ENCODE peak calls at places on chromosomes 7 and 10, in seven cellular contexts. N is Panc1, C is spleen, Z is GM23338, G is breast epithelium, F is stomach, J is HCT116. U is an unnamed sample.

GRCh38 chr7:42858570-42858969 is 53.3 kb downstream of the C7orf25 start:
- DNase-seq in N (no peak), C (no peak), Z (no peak), G (no peak), F (no peak), J (no peak), U (no peak)

GRCh38 chr7:146116452-146117219 is at the start of gene CNTNAP2:
- DNase-seq in N (no peak), C (peak), Z (peak), G (no peak), F (no peak), J (no peak), U (no peak)

GRCh38 chr7:123999698-124000097 is 33.2 kb downstream of the TMEM229A start:
- DNase-seq in N (no peak), C (no peak), Z (no peak), G (no peak), F (no peak), J (no peak), U (no peak)

GRCh38 chr7:50353201-50353600 is 48.7 kb downstream of the IKZF1 start:
- DNase-seq in N (no peak), C (no peak), Z (no peak), G (no peak), F (no peak), J (no peak), U (no peak)

GRCh38 chr7:88789480-88790064 is 6.0 kb downstream of the TEX47 start:
- DNase-seq in N (peak), C (no peak), Z (peak), G (no peak), F (no peak), J (peak), U (no peak)

GRCh38 chr10:129877773-129878371 is 86.2 kb downstream of the EBF3 start:
- DNase-seq in N (peak), C (no peak), Z (peak), G (no peak), F (no peak), J (no peak), U (no peak)

GRCh38 chr7:42198974-42199668 is 37.9 kb downstream of the GLI3 start:
- DNase-seq in N (no peak), C (no peak), Z (no peak), G (no peak), F (no peak), J (no peak), U (no peak)

GRCh38 chr10:1201010-1201807 is 145.0 kb downstream of the WDR37 start:
- DNase-seq in N (no peak), C (no peak), Z (no peak), G (no peak), F (no peak), J (no peak), U (no peak)

GRCh38 chr10:3749597-3750351 is 35.2 kb downstream of the KLF6 start:
- DNase-seq in N (no peak), C (no peak), Z (no peak), G (no peak), F (no peak), J (no peak), U (no peak)

GRCh38 chr7:31058122-31058521 is 6.0 kb downstream of the ADCYAP1R1 start:
- DNase-seq in N (no peak), C (no peak), Z (no peak), G (no peak), F (no peak), J (no peak), U (no peak)

GRCh38 chr10:113087082-113088029 is 137.3 kb downstream of the TCF7L2 start:
- DNase-seq in N (peak), C (no peak), Z (peak), G (no peak), F (peak), J (peak), U (no peak)

GRCh38 chr10:48541144-48541795 is 63.6 kb downstream of the ARHGAP22 start:
- DNase-seq in N (no peak), C (no peak), Z (no peak), G (no peak), F (peak), J (no peak), U (no peak)

GRCh38 chr10:118922972-118923371 is 106.5 kb upstream of the NANOS1 start:
- DNase-seq in N (no peak), C (no peak), Z (no peak), G (no peak), F (no peak), J (no peak), U (no peak)

GRCh38 chr7:129855234-129855673 is 97.5 kb downstream of the UBE2H start:
- DNase-seq in N (no peak), C (no peak), Z (no peak), G (no peak), F (no peak), J (no peak), U (no peak)

GRCh38 chr7:140214075-140214684 is 37.4 kb upstream of the KDM7A start:
- DNase-seq in N (no peak), C (no peak), Z (no peak), G (no peak), F (peak), J (no peak), U (no peak)

GRCh38 chr10:60434418-60435046 is 44.9 kb upstream of the ANK3 start:
- DNase-seq in N (peak), C (no peak), Z (peak), G (no peak), F (no peak), J (peak), U (no peak)

GRCh38 chr10:121851791-121852190 is 76.0 kb downstream of the ATE1 start:
- DNase-seq in N (no peak), C (no peak), Z (peak), G (no peak), F (no peak), J (no peak), U (no peak)

GRCh38 chr10:102718220-102718619 is 3.8 kb downstream of the SFXN2 start:
- DNase-seq in N (no peak), C (no peak), Z (peak), G (no peak), F (no peak), J (no peak), U (no peak)

GRCh38 chr7:94375167-94375566 is 19.5 kb upstream of the COL1A2 start:
- DNase-seq in N (no peak), C (no peak), Z (peak), G (no peak), F (no peak), J (no peak), U (no peak)

GRCh38 chr10:88897019-88897853 is 17.2 kb downstream of the STAMBPL1 start:
- DNase-seq in N (no peak), C (no peak), Z (no peak), G (no peak), F (no peak), J (peak), U (no peak)

GRCh38 chr7:91784469-91784868 is 96.0 kb downstream of the MTERF1 start:
- DNase-seq in N (no peak), C (no peak), Z (no peak), G (no peak), F (no peak), J (peak), U (no peak)

GRCh38 chr10:97726636-97727178 is 10.2 kb upstream of the ZFYVE27 start:
- DNase-seq in N (peak), C (peak), Z (peak), G (no peak), F (no peak), J (no peak), U (no peak)

GRCh38 chr10:21502371-21502765 is 23.1 kb downstream of the SKIDA1 start:
- DNase-seq in N (no peak), C (no peak), Z (no peak), G (no peak), F (no peak), J (no peak), U (no peak)

GRCh38 chr10:32418572-32418971 is 27.4 kb upstream of the CCDC7 start:
- DNase-seq in N (no peak), C (no peak), Z (no peak), G (no peak), F (no peak), J (no peak), U (no peak)

GRCh38 chr7:37578350-37578749 is 105.2 kb upstream of the GPR141 start:
- DNase-seq in N (no peak), C (no peak), Z (no peak), G (no peak), F (no peak), J (no peak), U (no peak)

GRCh38 chr7:45229130-45229920 is 71.7 kb downstream of the RAMP3 start:
- DNase-seq in N (no peak), C (no peak), Z (no peak), G (no peak), F (no peak), J (no peak), U (no peak)

GRCh38 chr7:135979674-135980660 is 2.8 kb upstream of the MTPN start:
- DNase-seq in N (no peak), C (no peak), Z (no peak), G (no peak), F (no peak), J (no peak), U (no peak)

GRCh38 chr10:118669020-118669766 is 73.7 kb upstream of the PRLHR start:
- DNase-seq in N (no peak), C (no peak), Z (no peak), G (no peak), F (no peak), J (no peak), U (no peak)

GRCh38 chr10:35075228-35075627 is 14.9 kb downstream of the CUL2 start:
- DNase-seq in N (no peak), C (no peak), Z (no peak), G (no peak), F (no peak), J (no peak), U (no peak)

GRCh38 chr10:26335574-26336093 is 102.5 kb upstream of the APBB1IP start:
- DNase-seq in N (no peak), C (no peak), Z (no peak), G (no peak), F (no peak), J (no peak), U (no peak)

GRCh38 chr7:82131224-82131623 is 312.4 kb downstream of the CACNA2D1 start:
- DNase-seq in N (no peak), C (no peak), Z (no peak), G (no peak), F (no peak), J (no peak), U (no peak)

GRCh38 chr10:132981746-132982145 is 39.4 kb upstream of the CFAP46 start:
- DNase-seq in N (no peak), C (peak), Z (no peak), G (no peak), F (no peak), J (no peak), U (no peak)

DNA sequence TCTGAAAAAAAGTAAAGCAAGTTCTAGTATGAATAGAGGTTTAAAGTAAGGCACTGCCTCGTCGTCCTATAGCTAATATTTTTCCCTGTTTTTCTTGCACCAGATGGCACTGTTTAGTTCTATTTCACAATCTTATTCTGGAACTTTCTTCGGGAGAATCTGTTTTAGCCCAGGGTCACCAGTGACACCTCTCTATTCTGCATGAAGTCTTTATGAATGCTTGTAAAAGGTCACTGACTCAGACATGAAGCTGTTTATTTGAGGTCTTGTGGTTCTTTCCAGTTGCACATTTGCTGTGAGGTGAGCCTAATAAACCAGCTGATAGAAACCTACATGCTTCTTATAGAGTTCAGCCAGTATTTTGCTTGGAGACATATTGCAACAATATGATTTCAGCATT is 444.3 kb downstream of the AUTS2 start:
- DNase-seq in N (no peak), C (no peak), Z (no peak), G (no peak), F (no peak), J (no peak), U (no peak)
- TF ChIP-seq POLR2AphosphoS5 in N (no peak), C (no peak), Z (no peak), G (no peak), F (no peak), J (no peak), U (no peak)

DNA sequence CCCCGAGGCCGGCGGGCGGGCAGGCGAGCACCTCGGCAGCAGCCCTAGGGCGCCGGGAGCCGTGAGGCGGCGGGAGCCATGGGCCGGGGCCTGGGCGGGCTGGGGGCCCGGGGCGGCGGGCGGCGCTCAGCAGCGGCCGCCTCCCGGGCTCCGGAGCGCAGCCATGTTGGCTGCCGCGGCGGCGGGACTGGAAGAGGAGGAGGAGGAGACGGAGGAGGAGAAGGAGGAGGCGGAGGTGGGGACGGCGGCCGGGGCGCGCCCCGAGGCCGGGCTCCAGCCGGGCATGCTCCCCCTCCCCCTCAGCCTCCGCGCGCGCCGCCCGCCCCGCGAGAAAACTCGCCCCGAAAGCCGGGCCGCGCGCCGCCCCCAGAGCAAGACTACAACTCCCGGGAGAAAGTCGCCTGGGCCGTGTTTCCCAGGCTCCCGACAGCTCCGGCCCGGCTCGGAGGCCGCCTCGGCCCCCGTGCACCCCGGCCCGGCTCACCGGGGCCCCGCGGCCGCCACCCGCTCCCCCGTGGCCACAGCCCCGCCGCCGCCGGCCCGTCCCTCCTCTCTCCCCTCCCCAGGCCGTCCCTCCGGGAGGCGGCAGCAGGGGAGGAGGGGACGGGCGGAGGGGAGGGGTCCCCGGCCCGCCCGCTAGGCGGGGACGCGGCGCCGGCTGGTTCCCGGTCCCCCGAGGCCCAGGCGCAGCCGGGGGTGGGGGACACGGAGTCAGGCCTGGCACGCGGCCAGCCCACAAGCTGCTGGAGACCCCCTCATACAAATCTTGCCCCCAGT is at the start of gene DLG5:
- DNase-seq in N (no peak), C (peak), Z (peak), G (peak), F (peak), J (no peak), U (peak)
- TF ChIP-seq POLR2AphosphoS5 in N (peak), C (no peak), Z (peak), G (no peak), F (no peak), J (peak), U (no peak)

DNA sequence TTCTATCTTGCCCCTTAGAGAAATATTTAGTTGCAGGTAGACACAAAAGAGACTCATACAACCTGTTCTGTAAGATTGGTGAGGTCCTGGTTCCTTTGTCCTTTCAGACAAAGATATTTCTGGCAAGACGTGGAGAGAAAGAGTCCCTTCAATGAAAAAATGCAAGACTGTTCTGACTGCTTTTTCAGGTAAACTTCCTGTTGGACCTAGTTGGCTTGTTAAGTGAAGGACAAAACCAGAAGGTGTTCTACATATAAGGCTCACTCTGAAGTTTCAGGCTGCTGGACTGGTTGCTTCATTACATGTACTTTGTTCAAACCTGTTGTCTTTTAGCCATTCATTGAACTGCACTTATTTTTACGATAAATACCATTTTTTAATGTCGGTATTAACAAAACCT is 119.0 kb upstream of the PTPRZ1 start:
- DNase-seq in N (no peak), C (no peak), Z (no peak), G (no peak), F (no peak), J (no peak), U (no peak)
- TF ChIP-seq POLR2AphosphoS5 in N (no peak), C (no peak), Z (no peak), G (no peak), F (no peak), J (no peak), U (no peak)

GRCh38 chr7:106858618-106859532 is 6.2 kb upstream of the PIK3CG start:
- DNase-seq in N (no peak), C (peak), Z (no peak), G (no peak), F (peak), J (no peak), U (no peak)

GRCh38 chr7:106853250-106853908 is 11.7 kb upstream of the PIK3CG start:
- DNase-seq in N (no peak), C (no peak), Z (no peak), G (no peak), F (no peak), J (no peak), U (no peak)

DNA sequence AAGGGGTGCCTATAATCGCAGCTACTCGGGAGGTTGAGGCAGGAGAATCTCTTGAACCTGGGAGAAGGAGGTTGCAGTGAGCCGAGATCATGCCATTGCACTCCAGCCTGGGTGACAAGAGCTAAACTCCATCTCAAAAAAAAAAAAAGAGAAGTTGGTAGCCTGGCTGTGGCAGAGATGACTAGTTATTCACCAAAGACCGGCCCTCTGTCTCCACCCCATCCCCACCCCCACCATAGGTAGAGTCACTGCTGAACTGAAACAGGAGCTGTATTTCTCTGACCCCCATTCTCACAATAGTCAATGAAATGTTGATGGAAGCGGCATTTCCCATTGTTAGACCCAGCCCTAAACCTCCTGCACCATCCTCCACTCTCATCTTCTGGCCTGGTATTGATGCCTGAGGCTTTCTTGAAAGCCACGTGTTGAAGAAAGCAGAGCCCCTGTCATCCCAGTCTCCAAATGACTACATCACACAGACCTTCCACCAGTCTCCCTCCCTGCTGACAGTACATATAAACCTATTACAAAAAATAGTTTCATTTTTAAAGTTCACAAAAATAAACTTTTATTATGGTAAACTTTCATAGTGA is 9.4 kb upstream of the PIK3CG start:
- DNase-seq in N (no peak), C (no peak), Z (no peak), G (no peak), F (no peak), J (no peak), U (no peak)
- TF ChIP-seq POLR2AphosphoS5 in N (no peak), C (no peak), Z (no peak), G (no peak), F (no peak), J (no peak), U (no peak)

DNA sequence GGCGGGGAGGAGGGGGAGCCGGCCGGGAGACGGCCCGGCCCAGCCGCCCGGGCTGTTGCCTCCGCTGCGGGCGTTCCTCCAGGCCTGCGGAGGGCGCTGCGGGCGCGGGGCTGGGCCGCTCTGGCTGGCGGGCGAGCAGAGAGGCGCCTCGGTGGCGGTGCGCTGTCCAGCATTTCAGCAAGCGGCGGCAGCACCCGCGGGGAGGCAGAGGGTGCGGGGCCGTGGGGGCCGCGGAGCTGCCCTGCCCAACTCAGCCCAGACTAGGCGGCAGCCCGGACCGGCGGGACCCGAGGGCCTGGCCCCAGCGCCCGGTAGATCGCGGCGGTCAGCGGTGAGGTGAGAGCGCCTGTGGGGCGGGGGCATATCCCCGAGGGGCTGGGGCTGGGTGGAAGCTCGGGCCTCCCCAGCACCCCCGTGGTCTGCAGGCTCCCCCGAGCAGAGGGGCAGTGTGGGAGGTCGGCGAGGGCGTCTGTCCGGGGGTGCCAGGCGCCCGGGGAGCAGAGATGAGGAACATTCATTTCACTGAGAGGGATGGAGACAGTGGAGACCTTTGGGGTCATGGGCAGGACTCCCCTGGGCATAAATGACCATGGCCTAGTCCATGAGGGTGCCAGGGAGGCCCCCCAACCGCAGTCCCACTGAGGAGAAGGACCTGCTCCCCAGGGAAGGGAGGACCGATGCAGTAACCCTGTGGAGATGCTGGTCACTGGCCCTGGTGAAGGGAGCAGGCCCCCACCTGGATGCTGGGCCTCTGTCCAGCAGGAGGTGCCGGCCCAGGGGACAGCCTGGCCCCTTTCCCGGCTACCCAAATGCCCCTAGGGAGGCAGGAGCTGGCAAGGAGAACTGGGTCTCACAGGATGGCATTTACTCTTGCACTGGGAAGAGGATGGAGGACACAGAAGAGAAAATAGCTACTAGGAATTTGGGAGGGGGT is at the start of gene SRRM3:
- DNase-seq in N (no peak), C (peak), Z (peak), G (peak), F (peak), J (peak), U (peak)
- TF ChIP-seq POLR2AphosphoS5 in N (no peak), C (peak), Z (no peak), G (no peak), F (no peak), J (peak), U (no peak)

DNA sequence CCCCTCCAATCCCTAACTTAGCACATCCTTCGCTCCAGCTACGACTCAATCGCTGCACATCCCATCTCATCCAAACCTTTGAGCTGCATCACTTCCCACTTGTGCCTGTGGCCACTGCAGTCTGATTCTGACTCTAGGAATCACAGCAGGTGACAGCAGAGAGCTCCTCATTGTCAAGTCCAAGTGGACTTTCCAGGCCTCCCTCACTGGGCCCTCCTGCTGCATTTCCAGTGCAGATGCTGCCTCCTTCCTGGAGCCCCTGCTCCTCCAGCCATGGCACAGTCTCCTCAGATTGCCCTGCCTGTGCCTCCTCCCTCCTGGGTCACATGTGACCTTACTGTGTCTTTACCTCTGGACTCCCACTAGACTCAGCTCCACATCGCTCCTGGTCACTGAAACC is 157.3 kb downstream of the USP6NL start:
- DNase-seq in N (no peak), C (no peak), Z (no peak), G (no peak), F (no peak), J (no peak), U (no peak)
- TF ChIP-seq POLR2AphosphoS5 in N (no peak), C (no peak), Z (no peak), G (no peak), F (no peak), J (peak), U (peak)

GRCh38 chr7:2003451-2003930 is 229.3 kb downstream of the MAD1L1 start:
- DNase-seq in N (no peak), C (peak), Z (no peak), G (peak), F (no peak), J (no peak), U (no peak)
- TF ChIP-seq POLR2AphosphoS5 in N (no peak), C (no peak), Z (no peak), G (no peak), F (no peak), J (no peak), U (no peak)

U was measured in GM12892.